ENCODE peak calls at places on chromosomes 16 and 17, in five cellular contexts. One of them, this sample, is unnamed.

GRCh38 chr16:65373095-65373494 is 251.2 kb upstream of the CDH11 start:
- DNase-seq in left cardiac atrium: no peak
- DNase-seq in hepatic stellate cell: no peak
- DNase-seq in stimulated activated CD8-positive, alpha-beta memory T cell treated with anti-CD3 and anti-CD28 coated beads, Interleukin-7, amount 100 ng/mL, for 1 hour: no peak
- DNase-seq in NCI-H1105: no peak
- DNase-seq in this sample: no peak

GRCh38 chr17:44408786-44409185 is 19.3 kb upstream of the ITGA2B start:
- DNase-seq in left cardiac atrium: no peak
- DNase-seq in hepatic stellate cell: no peak
- DNase-seq in stimulated activated CD8-positive, alpha-beta memory T cell treated with anti-CD3 and anti-CD28 coated beads, Interleukin-7, amount 100 ng/mL, for 1 hour: no peak
- DNase-seq in NCI-H1105: no peak
- DNase-seq in this sample: no peak

GRCh38 chr17:75006653-75007052 is 5.8 kb upstream of the MRPL58 start:
- DNase-seq in left cardiac atrium: no peak
- DNase-seq in hepatic stellate cell: no peak
- DNase-seq in stimulated activated CD8-positive, alpha-beta memory T cell treated with anti-CD3 and anti-CD28 coated beads, Interleukin-7, amount 100 ng/mL, for 1 hour: no peak
- DNase-seq in NCI-H1105: no peak
- DNase-seq in this sample: no peak

GRCh38 chr17:19262650-19263620 is 25.8 kb downstream of the EPN2 start:
- DNase-seq in left cardiac atrium: peak
- DNase-seq in hepatic stellate cell: peak
- DNase-seq in stimulated activated CD8-positive, alpha-beta memory T cell treated with anti-CD3 and anti-CD28 coated beads, Interleukin-7, amount 100 ng/mL, for 1 hour: no peak
- DNase-seq in NCI-H1105: no peak
- DNase-seq in this sample: no peak

GRCh38 chr17:18217412-18218015 is 7.9 kb upstream of the LLGL1 start:
- DNase-seq in left cardiac atrium: peak
- DNase-seq in hepatic stellate cell: peak
- DNase-seq in stimulated activated CD8-positive, alpha-beta memory T cell treated with anti-CD3 and anti-CD28 coated beads, Interleukin-7, amount 100 ng/mL, for 1 hour: peak
- DNase-seq in NCI-H1105: peak
- DNase-seq in this sample: no peak

GRCh38 chr16:81416749-81417148 is 27.9 kb upstream of the CMIP start:
- DNase-seq in left cardiac atrium: no peak
- DNase-seq in hepatic stellate cell: no peak
- DNase-seq in stimulated activated CD8-positive, alpha-beta memory T cell treated with anti-CD3 and anti-CD28 coated beads, Interleukin-7, amount 100 ng/mL, for 1 hour: no peak
- DNase-seq in NCI-H1105: no peak
- DNase-seq in this sample: no peak

GRCh38 chr16:12468552-12468951 is 335.1 kb downstream of the CPPED1 start:
- DNase-seq in left cardiac atrium: no peak
- DNase-seq in hepatic stellate cell: no peak
- DNase-seq in stimulated activated CD8-positive, alpha-beta memory T cell treated with anti-CD3 and anti-CD28 coated beads, Interleukin-7, amount 100 ng/mL, for 1 hour: no peak
- DNase-seq in NCI-H1105: no peak
- DNase-seq in this sample: no peak

GRCh38 chr16:57245472-57246113 is 534 bp downstream of the ARL2BP start:
- DNase-seq in left cardiac atrium: no peak
- DNase-seq in hepatic stellate cell: peak
- DNase-seq in stimulated activated CD8-positive, alpha-beta memory T cell treated with anti-CD3 and anti-CD28 coated beads, Interleukin-7, amount 100 ng/mL, for 1 hour: no peak
- DNase-seq in NCI-H1105: no peak
- DNase-seq in this sample: no peak

GRCh38 chr17:17484451-17484899 is 7.7 kb downstream of the MED9 start:
- DNase-seq in left cardiac atrium: no peak
- DNase-seq in hepatic stellate cell: no peak
- DNase-seq in stimulated activated CD8-positive, alpha-beta memory T cell treated with anti-CD3 and anti-CD28 coated beads, Interleukin-7, amount 100 ng/mL, for 1 hour: no peak
- DNase-seq in NCI-H1105: no peak
- DNase-seq in this sample: no peak

GRCh38 chr16:54933281-54934150 is 2.9 kb downstream of the IRX5 start:
- DNase-seq in left cardiac atrium: no peak
- DNase-seq in hepatic stellate cell: no peak
- DNase-seq in stimulated activated CD8-positive, alpha-beta memory T cell treated with anti-CD3 and anti-CD28 coated beads, Interleukin-7, amount 100 ng/mL, for 1 hour: no peak
- DNase-seq in NCI-H1105: no peak
- DNase-seq in this sample: no peak

GRCh38 chr17:50203589-50204345 is 2.3 kb upstream of the COL1A1 start:
- DNase-seq in left cardiac atrium: peak
- DNase-seq in hepatic stellate cell: peak
- DNase-seq in stimulated activated CD8-positive, alpha-beta memory T cell treated with anti-CD3 and anti-CD28 coated beads, Interleukin-7, amount 100 ng/mL, for 1 hour: no peak
- DNase-seq in NCI-H1105: no peak
- DNase-seq in this sample: no peak